ENCODE peak calls at places on chromosome 2, in five cellular contexts. One of them, this sample, is unnamed.
A peak's percentile ranks its signal among the peaks of the same experiment; 100 is the strongest.

GRCh38 chr2:28643911-28644334 is 107.7 kb upstream of the PPP1CB start:
- DNase-seq in H1: no peak
- DNase-seq in tibial nerve: no peak
- DNase-seq in IMR-90: peak; percentile 72
- DNase-seq in adrenal gland: peak; percentile 59
- DNase-seq in this sample: no peak

GRCh38 chr2:168157926-168158325 is 89.5 kb downstream of the STK39 start:
- DNase-seq in tibial nerve: no peak
- DNase-seq in adrenal gland: no peak
- DNase-seq in H1: no peak
- DNase-seq in IMR-90: no peak
- DNase-seq in this sample: no peak

GRCh38 chr2:241851325-241852115 is 7.2 kb downstream of the PDCD1 start:
- DNase-seq in IMR-90: no peak
- DNase-seq in adrenal gland: peak; percentile 5
- DNase-seq in tibial nerve: no peak
- DNase-seq in H1: peak; percentile 39
- DNase-seq in this sample: no peak

GRCh38 chr2:85288244-85288725 is 39.5 kb downstream of the TGOLN2 start:
- DNase-seq in IMR-90: peak; percentile 78
- DNase-seq in H1: no peak
- DNase-seq in tibial nerve: no peak
- DNase-seq in adrenal gland: no peak
- DNase-seq in this sample: no peak

GRCh38 chr2:231820786-231821303 is 34.6 kb downstream of the COPS7B start:
- DNase-seq in adrenal gland: no peak
- DNase-seq in H1: no peak
- DNase-seq in IMR-90: no peak
- DNase-seq in tibial nerve: no peak
- DNase-seq in this sample: no peak

GRCh38 chr2:15720561-15721307 is 129.1 kb downstream of the DDX1 start:
- DNase-seq in adrenal gland: no peak
- DNase-seq in IMR-90: no peak
- DNase-seq in tibial nerve: no peak
- DNase-seq in H1: no peak
- DNase-seq in this sample: no peak

GRCh38 chr2:129379411-129379810 is 600.1 kb upstream of the RAB6C start:
- DNase-seq in H1: no peak
- DNase-seq in IMR-90: no peak
- DNase-seq in adrenal gland: no peak
- DNase-seq in tibial nerve: no peak
- DNase-seq in this sample: no peak

GRCh38 chr2:196294510-196294909 is 123.1 kb upstream of the STK17B start:
- DNase-seq in H1: no peak
- DNase-seq in adrenal gland: no peak
- DNase-seq in IMR-90: no peak
- DNase-seq in tibial nerve: no peak
- DNase-seq in this sample: no peak

GRCh38 chr2:240401781-240402551 is 33.5 kb upstream of the GPC1 start:
- DNase-seq in IMR-90: no peak
- DNase-seq in adrenal gland: no peak
- DNase-seq in tibial nerve: no peak
- DNase-seq in H1: peak; percentile 38
- DNase-seq in this sample: no peak

GRCh38 chr2:172324198-172324597 is 103.2 kb upstream of the ITGA6 start:
- DNase-seq in tibial nerve: no peak
- DNase-seq in IMR-90: no peak
- DNase-seq in adrenal gland: no peak
- DNase-seq in H1: no peak
- DNase-seq in this sample: no peak

GRCh38 chr2:112110966-112111365 is 27.2 kb upstream of the FBLN7 start:
- DNase-seq in IMR-90: no peak
- DNase-seq in adrenal gland: no peak
- DNase-seq in tibial nerve: no peak
- DNase-seq in H1: no peak
- DNase-seq in this sample: no peak

GRCh38 chr2:66919286-66919685 is 477.8 kb upstream of the ETAA1 start:
- DNase-seq in adrenal gland: no peak
- DNase-seq in tibial nerve: no peak
- DNase-seq in H1: no peak
- DNase-seq in IMR-90: no peak
- DNase-seq in this sample: no peak

GRCh38 chr2:171432969-171433762 is 624 bp downstream of the METTL8 start:
- DNase-seq in H1: no peak
- DNase-seq in adrenal gland: peak; percentile 31
- DNase-seq in tibial nerve: no peak
- DNase-seq in IMR-90: peak; percentile 18
- DNase-seq in this sample: peak; percentile 35

GRCh38 chr2:236338495-236339184 is 74.4 kb upstream of the ASB18 start:
- DNase-seq in adrenal gland: no peak
- DNase-seq in H1: no peak
- DNase-seq in tibial nerve: no peak
- DNase-seq in IMR-90: no peak
- DNase-seq in this sample: no peak

GRCh38 chr2:148930046-148930775 is 55.2 kb downstream of the KIF5C start:
- DNase-seq in tibial nerve: no peak
- DNase-seq in H1: no peak
- DNase-seq in adrenal gland: no peak
- DNase-seq in IMR-90: no peak
- DNase-seq in this sample: no peak

GRCh38 chr2:136308621-136309020 is 190.7 kb upstream of the CXCR4 start:
- DNase-seq in adrenal gland: no peak
- DNase-seq in tibial nerve: no peak
- DNase-seq in H1: no peak
- DNase-seq in IMR-90: no peak
- DNase-seq in this sample: no peak

GRCh38 chr2:122019729-122020128 is 264.3 kb downstream of the TSN start:
- DNase-seq in IMR-90: no peak
- DNase-seq in tibial nerve: no peak
- DNase-seq in adrenal gland: no peak
- DNase-seq in H1: no peak
- DNase-seq in this sample: no peak

DNA sequence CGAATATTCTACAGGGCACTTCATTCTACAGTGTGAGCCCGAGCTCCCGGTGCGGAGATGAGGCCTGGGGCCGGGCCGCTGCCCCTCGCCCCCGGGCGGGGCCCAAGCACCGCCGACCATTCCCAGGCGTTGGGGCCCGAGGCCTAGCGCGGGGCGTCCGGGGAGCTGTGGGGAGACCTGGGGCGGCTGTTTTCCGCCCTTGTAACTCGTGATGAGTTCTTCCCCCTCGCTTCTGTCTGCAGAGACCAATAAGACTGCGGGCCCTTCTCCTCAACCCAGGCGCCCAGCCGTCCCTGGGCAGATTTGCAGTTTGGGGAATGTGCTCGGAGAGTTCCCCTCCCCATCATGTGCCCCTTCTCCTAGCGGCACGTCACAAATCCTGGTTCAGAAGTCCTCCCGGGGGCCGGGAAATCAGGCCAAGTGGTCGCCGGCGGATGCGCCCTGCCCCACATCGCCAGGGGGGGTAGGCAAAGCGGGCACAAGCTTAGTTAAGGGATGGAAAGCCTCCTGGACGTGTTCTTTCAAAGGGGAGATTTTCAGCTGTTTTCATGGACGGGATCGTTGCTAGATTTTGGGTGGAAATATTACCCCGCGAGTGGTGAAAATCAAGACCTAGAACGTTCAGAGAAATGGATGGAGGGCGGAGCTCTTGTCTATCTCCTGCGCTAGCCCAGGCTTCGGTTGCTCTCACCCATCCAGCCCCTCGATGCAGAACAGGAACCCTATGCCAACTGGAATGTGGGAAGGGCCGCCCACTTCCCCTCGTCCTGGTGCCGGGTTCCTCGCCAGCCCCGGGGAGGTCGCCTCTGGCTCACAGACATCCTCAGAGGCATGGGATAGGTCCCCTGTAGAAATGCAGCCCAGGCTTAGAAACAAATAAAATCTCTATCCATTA is 18.8 kb upstream of the HAAO start:
- DNase-seq in adrenal gland: peak; percentile 62
- DNase-seq in IMR-90: peak; percentile 35
- DNase-seq in tibial nerve: peak; percentile 60
- DNase-seq in H1: peak; percentile 79
- DNase-seq in this sample: peak; percentile 60
- TF ChIP-seq POLR2A in adrenal gland: no peak
- TF ChIP-seq POLR2A in IMR-90: no peak
- TF ChIP-seq POLR2A in tibial nerve: peak; percentile 42
- TF ChIP-seq POLR2A in H1: peak; percentile 44
- TF ChIP-seq POLR2A in this sample: peak; percentile 35

GRCh38 chr2:37324786-37325624 is at the start of gene PRKD3:
- DNase-seq in H1: peak; percentile 80
- DNase-seq in IMR-90: peak; percentile 39
- DNase-seq in tibial nerve: peak; percentile 43
- DNase-seq in adrenal gland: peak; percentile 62
- DNase-seq in this sample: no peak
- TF ChIP-seq POLR2A in H1: no peak
- TF ChIP-seq POLR2A in IMR-90: no peak
- TF ChIP-seq POLR2A in tibial nerve: peak; percentile 83
- TF ChIP-seq POLR2A in adrenal gland: peak; percentile 61
- TF ChIP-seq POLR2A in this sample: peak; percentile 19

DNA sequence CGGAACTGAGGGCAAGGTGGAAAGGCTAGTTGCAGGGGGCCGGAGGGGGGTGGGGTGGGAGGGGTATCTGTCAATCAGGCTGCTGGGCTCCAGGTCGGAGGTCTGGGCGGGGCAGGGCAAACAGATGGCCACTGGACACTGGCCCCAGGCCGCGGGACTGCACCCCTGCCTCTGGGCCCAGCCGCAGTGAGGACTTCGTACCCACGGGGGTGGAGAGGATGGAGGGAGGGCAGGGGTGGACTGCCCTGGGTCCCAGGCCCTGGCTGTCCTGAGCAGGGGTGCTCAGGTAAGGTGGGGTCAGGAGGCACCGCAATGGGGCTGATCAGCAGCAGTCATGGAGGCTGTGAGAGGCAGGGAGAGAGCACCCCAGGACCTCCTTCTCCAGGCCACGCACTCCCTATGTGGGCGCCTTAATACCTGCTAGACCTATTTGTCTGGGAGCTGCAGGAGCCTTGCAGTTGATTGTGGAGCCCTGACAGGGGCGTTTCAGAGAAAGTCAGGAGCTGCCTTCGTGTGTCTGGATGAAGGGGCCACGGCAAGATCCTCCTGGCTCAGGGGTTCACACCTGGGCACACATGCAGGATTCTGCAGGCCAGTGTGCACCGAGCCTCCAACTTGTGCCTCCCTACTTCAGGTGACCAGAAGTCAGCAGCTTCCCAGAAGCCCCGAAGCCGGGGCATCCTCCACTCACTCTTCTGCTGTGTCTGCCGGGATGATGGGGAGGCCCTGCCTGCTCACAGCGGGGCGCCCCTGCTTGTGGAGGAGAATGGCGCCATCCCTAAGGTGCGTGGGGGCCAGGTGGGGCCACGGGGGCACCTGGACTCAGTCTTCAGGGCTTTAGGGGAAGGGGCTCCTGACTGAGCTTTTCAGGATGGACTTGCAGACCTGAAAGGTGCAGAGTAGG is 1.5 kb downstream of the CTDSP1 start:
- DNase-seq in IMR-90: no peak
- DNase-seq in tibial nerve: no peak
- DNase-seq in adrenal gland: peak; percentile 35
- DNase-seq in H1: no peak
- DNase-seq in this sample: no peak
- TF ChIP-seq POLR2A in IMR-90: no peak
- TF ChIP-seq POLR2A in tibial nerve: no peak
- TF ChIP-seq POLR2A in adrenal gland: no peak
- TF ChIP-seq POLR2A in H1: no peak
- TF ChIP-seq POLR2A in this sample: no peak

GRCh38 chr2:216503697-216504375 is 5.2 kb downstream of the RPL37A start:
- DNase-seq in tibial nerve: no peak
- DNase-seq in H1: no peak
- DNase-seq in IMR-90: no peak
- DNase-seq in adrenal gland: no peak
- DNase-seq in this sample: no peak

GRCh38 chr2:216507220-216508143 is 8.8 kb downstream of the RPL37A start:
- DNase-seq in H1: no peak
- DNase-seq in tibial nerve: no peak
- DNase-seq in IMR-90: no peak
- DNase-seq in adrenal gland: no peak
- DNase-seq in this sample: no peak

GRCh38 chr2:216502776-216503629 is 4.4 kb downstream of the RPL37A start:
- DNase-seq in adrenal gland: no peak
- DNase-seq in H1: no peak
- DNase-seq in tibial nerve: no peak
- DNase-seq in IMR-90: no peak
- DNase-seq in this sample: no peak

GRCh38 chr2:216504376-216504762 is 5.7 kb downstream of the RPL37A start:
- DNase-seq in H1: no peak
- DNase-seq in IMR-90: no peak
- DNase-seq in adrenal gland: no peak
- DNase-seq in tibial nerve: no peak
- DNase-seq in this sample: no peak

DNA sequence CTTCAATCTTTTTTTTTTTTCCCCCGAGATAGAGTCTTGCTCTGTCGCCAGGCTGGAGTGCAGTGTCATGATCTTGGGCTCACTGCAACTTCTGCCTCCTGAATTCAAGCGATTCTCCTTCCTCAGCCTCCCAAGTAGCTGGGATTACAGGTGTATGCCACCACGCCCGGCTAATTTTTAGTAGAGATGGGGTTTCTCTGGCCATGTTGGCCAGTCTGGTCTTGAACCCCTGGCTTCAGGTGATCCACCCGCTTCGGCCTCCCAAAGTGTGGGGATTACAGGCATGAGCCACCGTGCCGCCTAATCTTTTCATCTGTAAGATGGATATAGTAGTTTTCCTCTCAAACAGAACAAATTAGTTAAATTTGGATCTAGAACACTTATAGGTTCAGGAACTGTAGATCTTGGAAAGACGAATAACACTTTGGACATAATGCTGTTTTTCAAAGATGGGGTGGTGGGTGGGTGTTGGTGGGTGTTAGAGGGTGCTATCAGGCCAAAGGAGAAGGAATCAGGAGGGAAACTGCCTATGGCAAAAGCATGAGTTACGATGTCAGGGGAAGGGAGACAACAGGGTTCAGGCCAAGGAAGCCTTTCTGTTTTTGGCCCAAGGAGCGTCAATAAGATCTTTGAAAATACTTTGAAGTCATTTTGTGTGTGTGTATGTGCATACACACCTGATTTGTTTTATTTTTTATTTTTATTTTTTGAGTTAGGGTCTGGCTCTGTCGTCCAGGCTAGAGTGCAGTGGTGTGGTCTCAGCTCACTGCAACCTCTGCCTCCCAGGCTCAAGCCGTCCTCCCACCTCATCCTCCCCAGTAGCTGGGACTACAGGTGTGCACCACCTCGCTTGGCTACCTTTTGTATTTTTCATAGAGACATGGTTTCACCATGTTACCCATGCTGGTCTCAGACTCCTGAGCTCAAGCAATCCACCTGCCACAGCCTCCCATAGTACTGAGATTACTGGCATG is 6.8 kb downstream of the RPL37A start:
- DNase-seq in IMR-90: no peak
- DNase-seq in H1: no peak
- DNase-seq in adrenal gland: no peak
- DNase-seq in tibial nerve: no peak
- DNase-seq in this sample: no peak
- TF ChIP-seq POLR2A in IMR-90: no peak
- TF ChIP-seq POLR2A in H1: peak; percentile 82
- TF ChIP-seq POLR2A in adrenal gland: no peak
- TF ChIP-seq POLR2A in tibial nerve: no peak
- TF ChIP-seq POLR2A in this sample: no peak